ENCODE peak calls at places on chromosomes 5 and 9, in nine cellular contexts. E is Calu3, T is AG09319, H is neural crest cell, Y is PC-9, R is GM20000, W is choroid plexus epithelial cell, N is K562, U is fibroblast of lung. F is an unnamed sample.

GRCh38 chr5:109411627-109412026 is 1.9 kb upstream of the PJA2 start:
- DNase-seq in Y (no peak), H (no peak), U (peak), E (no peak), W (peak), N (peak), R (no peak), T (peak), F (no peak)

GRCh38 chr9:4515958-4516375 is 25.7 kb downstream of the SLC1A1 start:
- DNase-seq in T (no peak), U (peak), R (no peak), N (no peak), W (peak), E (no peak), Y (no peak), H (no peak), F (no peak)

GRCh38 chr5:67144183-67144639 is 52.4 kb downstream of the CD180 start:
- DNase-seq in N (no peak), T (no peak), E (no peak), U (no peak), Y (no peak), W (no peak), R (no peak), H (no peak), F (no peak)

GRCh38 chr5:90096415-90097081 is 313.0 kb downstream of the CETN3 start:
- DNase-seq in H (no peak), N (peak), U (peak), Y (peak), W (peak), E (peak), R (no peak), T (no peak), F (no peak)

GRCh38 chr9:114092336-114092735 is 6.8 kb downstream of the KIF12 start:
- DNase-seq in N (no peak), Y (no peak), U (no peak), W (no peak), T (no peak), H (no peak), E (no peak), R (no peak), F (no peak)

GRCh38 chr5:74648835-74649286 is 8.3 kb upstream of the ENC1 start:
- DNase-seq in E (peak), T (no peak), R (peak), W (peak), N (peak), Y (no peak), H (no peak), U (peak), F (no peak)

GRCh38 chr5:9467199-9468069 is 78.4 kb downstream of the SEMA5A start:
- DNase-seq in Y (no peak), E (no peak), N (no peak), U (no peak), R (no peak), T (no peak), H (no peak), W (no peak), F (no peak)

GRCh38 chr9:93931905-93932304 is 23.2 kb downstream of the BARX1 start:
- DNase-seq in U (no peak), H (no peak), W (no peak), Y (no peak), E (no peak), T (no peak), N (no peak), R (no peak), F (no peak)

GRCh38 chr9:129464972-129465833 is 155.7 kb downstream of the C9orf50 start:
- DNase-seq in W (peak), Y (no peak), H (no peak), R (no peak), E (no peak), N (no peak), U (peak), T (no peak), F (no peak)

GRCh38 chr5:181190711-181191525 is 14.1 kb downstream of the TRIM7 start:
- DNase-seq in R (peak), W (peak), N (no peak), E (peak), Y (peak), H (peak), U (peak), T (no peak), F (peak)

GRCh38 chr9:15416880-15417279 is 5.8 kb upstream of the SNAPC3 start:
- DNase-seq in N (peak), H (no peak), T (no peak), Y (peak), E (peak), U (peak), R (peak), W (peak), F (peak)

GRCh38 chr5:163434410-163434866 is 3.0 kb upstream of the CCNG1 start:
- DNase-seq in W (peak), E (peak), H (no peak), T (no peak), N (no peak), Y (no peak), U (no peak), R (no peak), F (no peak)

GRCh38 chr9:121822093-121823085 is 171.0 kb downstream of the DAB2IP start:
- DNase-seq in Y (peak), H (no peak), U (no peak), N (no peak), W (no peak), E (no peak), R (no peak), T (no peak), F (no peak)

GRCh38 chr5:139410886-139411835 is 7.3 kb upstream of the SPATA24 start:
- DNase-seq in T (no peak), U (no peak), N (no peak), H (no peak), R (no peak), W (peak), E (no peak), Y (no peak), F (no peak)

GRCh38 chr5:91875133-91875779 is 492.1 kb upstream of the ARRDC3 start:
- DNase-seq in H (no peak), U (peak), R (no peak), W (peak), Y (no peak), T (no peak), E (no peak), N (no peak), F (no peak)

GRCh38 chr5:25345240-25345771 is 700.5 kb upstream of the CDH10 start:
- DNase-seq in U (no peak), Y (no peak), W (no peak), T (no peak), E (no peak), N (no peak), R (no peak), H (no peak), F (no peak)

GRCh38 chr9:134864821-134865190 is 15.8 kb upstream of the FCN2 start:
- DNase-seq in W (no peak), N (no peak), T (no peak), E (no peak), Y (no peak), U (no peak), R (no peak), H (no peak), F (no peak)

GRCh38 chr5:82274343-82275266 is 3.5 kb downstream of the RPS23 start:
- DNase-seq in E (peak), H (no peak), R (no peak), W (no peak), U (peak), Y (no peak), N (peak), T (no peak), F (no peak)

GRCh38 chr5:10635861-10636350 is 72.0 kb downstream of the ANKRD33B start:
- DNase-seq in R (peak), U (no peak), E (no peak), H (no peak), N (no peak), Y (no peak), W (no peak), T (no peak), F (no peak)

GRCh38 chr9:15211160-15211993 is 95.6 kb downstream of the TTC39B start:
- DNase-seq in T (peak), R (peak), N (peak), W (peak), Y (peak), E (peak), U (peak), H (peak), F (peak)

GRCh38 chr9:68895741-68896478 is 118.0 kb downstream of the PRKACG start:
- DNase-seq in R (peak), T (no peak), U (no peak), W (peak), N (no peak), H (no peak), Y (no peak), E (no peak), F (no peak)

GRCh38 chr5:169165052-169165451 is 135.9 kb downstream of the SLIT3 start:
- DNase-seq in R (no peak), W (no peak), U (no peak), H (no peak), Y (no peak), N (no peak), E (no peak), T (no peak), F (no peak)

GRCh38 chr9:123377211-123377971 is 21.4 kb downstream of the CRB2 start:
- DNase-seq in R (peak), Y (no peak), U (no peak), T (no peak), W (no peak), H (no peak), E (no peak), N (no peak), F (no peak)

GRCh38 chr9:136726631-136727191 is 14.3 kb downstream of the DIPK1B start:
- DNase-seq in W (no peak), T (no peak), N (no peak), R (peak), E (no peak), H (no peak), Y (no peak), U (peak), F (no peak)

GRCh38 chr9:70114898-70115297 is 71.2 kb downstream of the MAMDC2 start:
- DNase-seq in N (no peak), E (no peak), W (no peak), Y (no peak), H (no peak), T (no peak), R (no peak), U (no peak), F (no peak)

GRCh38 chr9:70111641-70112236 is 68.1 kb downstream of the MAMDC2 start:
- DNase-seq in U (no peak), T (no peak), E (peak), R (no peak), Y (peak), N (no peak), H (no peak), W (no peak), F (no peak)

GRCh38 chr9:70111042-70111602 is 67.5 kb downstream of the MAMDC2 start:
- DNase-seq in R (peak), U (peak), E (peak), W (peak), Y (peak), H (peak), T (no peak), N (peak), F (peak)

GRCh38 chr9:70112981-70113380 is 69.3 kb downstream of the MAMDC2 start:
- DNase-seq in T (no peak), H (no peak), W (no peak), Y (no peak), E (no peak), N (no peak), U (no peak), R (no peak), F (no peak)

DNA sequence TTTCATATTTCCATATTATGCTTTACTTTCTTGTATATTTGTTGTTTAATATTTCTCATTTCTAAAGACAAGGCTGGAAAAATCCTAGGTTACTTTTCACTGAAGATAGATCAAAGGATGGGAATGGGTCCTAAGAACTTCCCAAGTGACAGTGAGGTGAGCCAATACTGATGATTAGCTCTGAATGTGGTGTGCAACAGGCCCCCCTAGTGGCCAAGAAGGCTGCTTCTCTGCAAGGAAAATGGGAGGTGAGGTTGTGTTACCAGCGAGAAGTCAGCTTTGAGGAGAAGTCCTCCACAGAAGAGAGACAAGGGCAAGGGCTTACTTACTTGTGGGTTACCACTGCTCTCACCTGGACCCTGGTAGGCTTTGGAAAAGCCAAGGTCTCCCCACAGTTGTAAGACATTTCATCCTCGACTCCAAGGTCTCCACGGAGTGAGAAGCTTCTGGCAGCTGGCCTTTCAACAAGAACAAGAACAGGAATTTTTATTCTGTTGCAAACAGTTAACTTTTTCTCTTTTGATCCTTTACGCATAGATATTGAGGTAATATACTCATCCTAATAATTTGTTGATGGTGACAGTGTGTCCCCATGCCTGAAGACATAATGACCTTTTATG is 69.9 kb downstream of the MAMDC2 start:
- DNase-seq in E (peak), Y (peak), H (peak), U (peak), W (peak), N (peak), R (peak), T (no peak), F (peak)
- TF ChIP-seq CTCF in E (no peak), Y (peak), H (peak), U (peak), W (peak), N (peak), R (peak), T (peak), F (peak)

GRCh38 chr5:173984218-173984617 is 4.8 kb upstream of the C5orf47 start:
- DNase-seq in T (no peak), H (no peak), Y (no peak), W (peak), U (peak), E (peak), R (no peak), N (no peak), F (no peak)
- TF ChIP-seq CTCF in T (peak), H (peak), Y (peak), W (peak), U (peak), E (peak), R (no peak), N (peak), F (peak)

GRCh38 chr5:120368923-120369715 is 95.0 kb upstream of the PRR16 start:
- DNase-seq in R (no peak), T (no peak), N (no peak), E (peak), H (no peak), Y (peak), U (no peak), W (peak), F (no peak)
- TF ChIP-seq CTCF in R (no peak), T (no peak), N (no peak), E (no peak), H (no peak), Y (no peak), U (no peak), W (no peak), F (no peak)

GRCh38 chr9:109439378-109440116 is 58.6 kb downstream of the PTPN3 start:
- DNase-seq in T (no peak), Y (no peak), H (no peak), N (no peak), U (no peak), W (no peak), R (no peak), E (no peak), F (no peak)

GRCh38 chr9:109440117-109440515 is 58.0 kb downstream of the PTPN3 start:
- DNase-seq in U (no peak), R (no peak), T (no peak), W (no peak), E (no peak), Y (no peak), H (no peak), N (no peak), F (no peak)

GRCh38 chr9:109440797-109441287 is 57.3 kb downstream of the PTPN3 start:
- DNase-seq in N (peak), T (peak), E (peak), U (peak), R (peak), H (peak), W (peak), Y (peak), F (peak)

GRCh38 chr9:109442716-109443115 is 55.4 kb downstream of the PTPN3 start:
- DNase-seq in U (no peak), T (no peak), W (no peak), N (no peak), E (no peak), R (no peak), Y (no peak), H (no peak), F (no peak)

GRCh38 chr9:109441296-109441695 is 56.8 kb downstream of the PTPN3 start:
- DNase-seq in Y (no peak), W (no peak), H (no peak), E (no peak), N (peak), T (no peak), U (no peak), R (no peak), F (peak)
- TF ChIP-seq CTCF in Y (no peak), W (peak), H (no peak), E (peak), N (peak), T (peak), U (peak), R (no peak), F (no peak)

GRCh38 chr5:64814073-64814472 is 45.3 kb downstream of the CWC27 start:
- DNase-seq in W (no peak), Y (no peak), H (no peak), N (no peak), E (no peak), T (no peak), U (no peak), R (peak), F (no peak)
- TF ChIP-seq CTCF in W (no peak), Y (no peak), H (no peak), N (no peak), E (no peak), T (no peak), U (no peak), R (no peak), F (no peak)

DNA sequence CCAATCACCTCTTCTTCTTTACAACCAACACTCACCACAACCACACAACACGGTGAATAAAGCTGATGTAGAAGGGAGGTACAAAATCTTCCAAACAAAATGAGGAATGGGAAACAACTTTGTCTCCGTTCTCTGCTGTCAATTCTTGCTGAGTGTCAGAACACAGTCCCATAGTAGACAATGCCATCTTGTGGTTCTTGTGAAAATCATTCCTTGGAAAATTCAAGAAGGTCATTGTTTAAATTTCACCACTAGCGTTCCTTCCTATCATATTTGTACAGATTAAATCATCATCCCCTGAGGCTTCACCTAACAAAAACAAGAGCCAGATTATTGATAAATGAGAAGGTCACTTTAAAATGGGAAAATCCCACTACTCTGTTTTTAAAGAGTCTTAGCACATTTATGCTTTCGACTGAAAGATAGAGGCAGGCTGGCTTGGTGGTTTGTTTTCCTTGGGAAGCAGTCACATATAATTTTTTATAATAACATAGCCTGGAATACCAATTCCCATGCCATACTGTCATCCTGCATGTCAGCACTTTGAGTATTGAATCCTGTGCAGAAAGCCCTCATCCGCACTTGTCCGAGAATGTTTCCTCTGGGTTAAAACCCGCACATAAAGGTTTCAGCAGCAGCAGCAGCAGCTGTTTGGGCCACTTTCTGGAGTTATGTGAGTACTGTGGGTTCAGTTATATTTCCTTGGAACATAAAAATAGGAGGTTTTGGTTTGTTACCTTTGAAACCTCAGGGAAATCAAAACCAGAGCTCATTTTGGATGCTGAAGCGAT is 395.0 kb upstream of the SMARCA2 start:
- DNase-seq in N (no peak), T (no peak), Y (no peak), W (peak), H (no peak), R (no peak), U (peak), E (no peak), F (no peak)
- TF ChIP-seq CTCF in N (no peak), T (no peak), Y (peak), W (no peak), H (peak), R (no peak), U (no peak), E (no peak), F (peak)

F was measured in endothelial cell.